ENCODE peak calls at places on chromosome 12, in four cellular contexts. G is A549, S is GM12878, N is HepG2. P is an unnamed sample.
A peak's percentile ranks its signal among the peaks of the same experiment; 100 is the strongest.

GRCh38 chr12:2233034-2233433 is 180.2 kb downstream of the CACNA1C start:
- DNase-seq in G (no peak), S (no peak), N (no peak), P (peak; percentile 66)

GRCh38 chr12:31231611-31232360 is 94.2 kb downstream of the SINHCAF start:
- DNase-seq in N (no peak), S (no peak), G (no peak), P (no peak)

GRCh38 chr12:111443586-111443985 is 37.9 kb downstream of the SH2B3 start:
- DNase-seq in N (no peak), G (no peak), S (no peak), P (peak; percentile 80)

GRCh38 chr12:127509066-127509778 is 757.7 kb upstream of the TMEM132C start:
- DNase-seq in N (no peak), S (no peak), G (no peak), P (peak; percentile 89)

GRCh38 chr12:40342010-40342409 is 117.2 kb downstream of the LRRK2 start:
- DNase-seq in S (no peak), N (no peak), G (no peak), P (no peak)

GRCh38 chr12:98469108-98469507 is 46.3 kb upstream of the TMPO start:
- DNase-seq in N (no peak), G (no peak), S (no peak), P (no peak)

GRCh38 chr12:42884116-42884515 is 294.6 kb upstream of the PRICKLE1 start:
- DNase-seq in S (no peak), G (no peak), N (no peak), P (no peak)

GRCh38 chr12:49567302-49567610 is 686 bp downstream of the MCRS1 start:
- DNase-seq in S (no peak), N (no peak), G (no peak), P (no peak)

GRCh38 chr12:46385439-46385838 is 12.9 kb upstream of the SLC38A2 start:
- DNase-seq in G (peak; percentile 31), S (no peak), N (peak; percentile 59), P (no peak)

GRCh38 chr12:99043319-99043914 is 398.3 kb downstream of the APAF1 start:
- DNase-seq in G (peak; percentile 76), S (peak; percentile 28), N (peak; percentile 45), P (peak; percentile 64)

GRCh38 chr12:39032034-39032433 is 126.6 kb upstream of the CPNE8 start:
- DNase-seq in G (no peak), S (no peak), N (no peak), P (no peak)

GRCh38 chr12:81591256-81591655 is 167.9 kb downstream of the PPFIA2 start:
- DNase-seq in G (no peak), S (no peak), N (no peak), P (no peak)

GRCh38 chr12:14960548-14961465 is 594 bp downstream of the ARHGDIB start:
- DNase-seq in S (no peak), G (no peak), N (no peak), P (peak; percentile 36)

GRCh38 chr12:57624441-57625220 is 8.4 kb downstream of the B4GALNT1 start:
- DNase-seq in G (no peak), N (no peak), S (no peak), P (no peak)

GRCh38 chr12:106248849-106249371 is 1.1 kb upstream of the CKAP4 start:
- DNase-seq in S (no peak), N (no peak), G (no peak), P (peak; percentile 68)

GRCh38 chr12:68962855-68963455 is 30.0 kb upstream of the CPM start:
- DNase-seq in N (no peak), G (no peak), S (no peak), P (peak; percentile 70)

GRCh38 chr12:68236421-68237059 is 10.9 kb upstream of the IL26 start:
- DNase-seq in G (no peak), N (peak; percentile 27), S (peak; percentile 40), P (no peak)

GRCh38 chr12:46265734-46266133 is 3.1 kb downstream of the SLC38A1 start:
- DNase-seq in S (no peak), G (no peak), N (no peak), P (no peak)

GRCh38 chr12:66837311-66837627 is 158.4 kb upstream of the GRIP1 start:
- DNase-seq in G (no peak), N (no peak), S (no peak), P (no peak)

GRCh38 chr12:64265839-64266238 is 43.7 kb upstream of the KICS2 start:
- DNase-seq in G (no peak), S (no peak), N (no peak), P (no peak)

GRCh38 chr12:118061876-118062791 is 1.2 kb upstream of the WSB2 start:
- DNase-seq in N (no peak), S (no peak), G (peak; percentile 74), P (peak; percentile 58)

GRCh38 chr12:96427269-96427729 is 27.1 kb upstream of the CDK17 start:
- DNase-seq in N (peak; percentile 7), S (no peak), G (peak; percentile 83), P (peak; percentile 100)

GRCh38 chr12:116592116-116592637 is 33.0 kb downstream of the MAP1LC3B2 start:
- DNase-seq in G (no peak), S (no peak), N (no peak), P (no peak)

GRCh38 chr12:95608252-95609033 is 57.2 kb upstream of the USP44 start:
- DNase-seq in S (no peak), G (peak; percentile 74), N (peak; percentile 28), P (peak; percentile 76)

GRCh38 chr12:104524026-104524425 is 67.3 kb downstream of the CHST11 start:
- DNase-seq in N (no peak), G (no peak), S (no peak), P (no peak)

GRCh38 chr12:2319747-2320146 is 267.0 kb downstream of the CACNA1C start:
- DNase-seq in S (no peak), G (no peak), N (no peak), P (peak; percentile 51)

GRCh38 chr12:79973774-79974173 is 38.9 kb upstream of the PPP1R12A start:
- DNase-seq in G (no peak), S (no peak), N (no peak), P (no peak)

GRCh38 chr12:93089805-93090569 is 160.9 kb upstream of the EEA1 start:
- DNase-seq in N (no peak), G (peak; percentile 83), S (no peak), P (peak; percentile 99)

GRCh38 chr12:121175383-121176119 is 34.4 kb upstream of the P2RX4 start:
- DNase-seq in S (no peak), G (no peak), N (no peak), P (no peak)

GRCh38 chr12:18861287-18861858 is 123.5 kb downstream of the CAPZA3 start:
- DNase-seq in S (no peak), N (peak; percentile 29), G (peak; percentile 46), P (peak; percentile 38)

GRCh38 chr12:33944703-33945437 is 77.4 kb upstream of the ALG10 start:
- DNase-seq in G (no peak), S (no peak), N (peak; percentile 1), P (no peak)

GRCh38 chr12:132400011-132400641 is 70.7 kb upstream of the GALNT9 start:
- DNase-seq in N (no peak), S (no peak), G (no peak), P (no peak)

GRCh38 chr12:132399092-132400010 is 70.0 kb upstream of the GALNT9 start:
- DNase-seq in S (no peak), G (no peak), N (no peak), P (no peak)

GRCh38 chr12:132397152-132397933 is 68.0 kb upstream of the GALNT9 start:
- DNase-seq in S (no peak), G (no peak), N (no peak), P (no peak)

GRCh38 chr12:132397934-132398385 is 68.6 kb upstream of the GALNT9 start:
- DNase-seq in S (no peak), G (no peak), N (no peak), P (no peak)

DNA sequence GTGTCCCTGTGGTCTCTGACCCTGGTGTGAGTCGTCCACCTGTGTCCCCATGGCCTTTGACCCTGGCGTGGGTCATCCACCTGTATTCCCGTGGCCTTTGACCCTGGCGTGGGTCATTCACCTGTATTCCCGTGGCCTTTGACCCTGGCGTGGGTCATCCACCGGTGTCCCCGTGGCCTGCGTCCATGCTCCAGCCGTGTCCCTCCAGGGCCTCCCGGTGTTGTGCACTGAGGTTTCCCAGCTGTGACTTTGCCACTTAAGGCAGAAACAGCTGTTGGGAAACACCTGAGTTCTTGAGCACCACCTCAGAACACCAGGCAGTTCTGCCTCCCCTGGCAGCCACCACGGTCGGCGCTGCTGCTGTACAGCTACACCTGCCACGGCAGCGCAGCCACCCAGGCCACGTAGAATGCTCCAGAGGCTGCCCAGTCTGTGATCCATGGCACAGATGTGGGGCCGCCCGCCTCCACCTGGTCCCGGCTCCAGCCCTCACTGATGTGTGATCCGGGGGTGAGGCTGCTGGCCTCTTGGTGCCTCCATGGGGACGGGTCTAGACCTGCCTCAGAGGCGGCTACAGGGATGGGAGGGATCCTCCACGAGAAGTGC is 69.1 kb upstream of the GALNT9 start:
- DNase-seq in N (no peak), G (no peak), S (no peak), P (no peak)
- TF ChIP-seq RAD21 in N (no peak), G (no peak), S (no peak), P (no peak)

GRCh38 chr12:47903927-47904646 is 707 bp downstream of the VDR start:
- DNase-seq in N (no peak), S (no peak), G (peak; percentile 25), P (peak; percentile 82)
- TF ChIP-seq RAD21 in N (no peak), S (no peak), G (no peak), P (no peak)

DNA sequence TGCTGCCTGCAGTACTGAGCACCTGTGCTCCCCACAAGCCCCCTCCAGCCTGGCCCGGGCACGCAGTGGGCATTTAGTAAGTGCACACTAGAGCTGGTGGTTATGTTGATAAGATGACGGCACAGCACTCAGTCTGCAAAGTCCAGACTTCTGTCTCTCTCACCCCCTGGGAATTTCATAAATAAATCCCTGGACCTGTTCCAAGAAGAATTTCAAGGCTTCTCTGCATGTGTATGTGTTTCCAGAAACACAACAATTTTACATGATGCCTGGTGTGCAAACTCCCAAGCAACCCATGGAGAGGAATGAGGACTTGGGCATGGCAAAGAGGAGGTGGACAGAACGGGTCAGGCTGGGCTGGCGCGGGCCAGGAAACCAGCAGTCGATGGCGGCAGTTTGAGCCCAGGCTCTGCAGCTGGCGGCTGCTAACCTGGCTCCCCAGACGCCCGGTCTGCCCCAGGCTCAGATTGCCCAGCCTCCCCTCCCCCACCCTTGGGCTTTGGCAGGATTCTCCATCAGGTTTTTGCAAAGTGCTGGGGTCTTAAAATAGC is 10.4 kb upstream of the ACVR1B start:
- DNase-seq in N (no peak), S (no peak), G (no peak), P (peak; percentile 77)
- TF ChIP-seq RAD21 in N (no peak), S (no peak), G (no peak), P (no peak)

DNA sequence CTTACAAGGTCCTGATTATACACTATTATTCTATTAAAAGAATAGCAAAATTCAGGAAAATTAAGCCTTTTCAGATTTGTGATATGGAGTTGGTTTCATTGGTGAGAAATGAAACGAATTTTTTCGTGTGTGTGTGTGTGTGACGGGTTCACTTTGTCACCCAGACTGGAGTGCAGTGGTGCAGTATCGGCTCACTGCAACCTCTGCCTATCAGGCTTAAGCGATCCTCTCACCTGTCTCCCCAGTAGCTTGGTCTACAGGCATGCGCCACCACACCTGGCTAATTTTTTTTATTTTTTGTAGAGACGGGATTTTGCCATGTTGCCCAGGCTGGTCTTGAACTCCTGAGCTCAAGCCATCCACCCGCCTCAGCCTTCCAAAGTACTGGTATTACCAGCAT is 9.7 kb downstream of the PCBP2 start:
- DNase-seq in N (no peak), G (no peak), S (no peak), P (no peak)
- TF ChIP-seq RAD21 in N (no peak), G (no peak), S (no peak), P (no peak)